ENCODE peak calls at places on chromosomes 11 and 22, in six cellular contexts. J is activated gamma-delta T cell treated with anti-CD3 and anti-CD28 coated beads, Interleukin-2, amount 50 U/mL, for 16 hours; O is NAMALWA; C is activated CD8-positive, alpha-beta memory T cell treated with anti-CD3 and anti-CD28 coated beads for 1 hour; N is left cardiac atrium; V is DMS153. H is an unnamed sample.

GRCh38 chr11:18526130-18526520 is 617 bp downstream of the TSG101 start:
- DNase-seq in J (no peak), O (no peak), C (no peak), N (no peak), V (no peak), H (no peak)

GRCh38 chr11:46427364-46427763 is 35.8 kb upstream of the CHRM4 start:
- DNase-seq in J (no peak), O (no peak), C (no peak), N (no peak), V (no peak), H (no peak)

GRCh38 chr22:47213571-47214230 is 451.3 kb downstream of the TBC1D22A start:
- DNase-seq in J (no peak), O (peak), C (peak), N (no peak), V (no peak), H (peak)

GRCh38 chr11:115691030-115691429 is 186.8 kb upstream of the CADM1 start:
- DNase-seq in J (no peak), O (no peak), C (no peak), N (no peak), V (no peak), H (no peak)

GRCh38 chr22:40960137-40960536 is 9.0 kb downstream of the RBX1 start:
- DNase-seq in J (no peak), O (no peak), C (no peak), N (no peak), V (no peak), H (no peak)

GRCh38 chr11:35013514-35014191 is 97.2 kb downstream of the PDHX start:
- DNase-seq in J (no peak), O (no peak), C (no peak), N (no peak), V (no peak), H (no peak)

GRCh38 chr22:37623075-37624016 is 14.7 kb downstream of the GGA1 start:
- DNase-seq in J (peak), O (peak), C (peak), N (peak), V (peak), H (peak)

GRCh38 chr11:130323452-130324448 is 9.0 kb upstream of the ZBTB44 start:
- DNase-seq in J (no peak), O (no peak), C (no peak), N (no peak), V (no peak), H (no peak)

GRCh38 chr11:117271208-117271607 is 19.9 kb upstream of the BACE1-AS start:
- DNase-seq in J (no peak), O (no peak), C (no peak), N (no peak), V (no peak), H (no peak)

GRCh38 chr11:28384418-28384817 is 276.2 kb downstream of the METTL15 start:
- DNase-seq in J (no peak), O (no peak), C (no peak), N (no peak), V (no peak), H (no peak)

GRCh38 chr22:25702571-25703167 is 39.3 kb upstream of the MYO18B start:
- DNase-seq in J (no peak), O (no peak), C (no peak), N (no peak), V (no peak), H (no peak)

GRCh38 chr11:130598433-130598832 is 150.0 kb downstream of the ADAMTS15 start:
- DNase-seq in J (no peak), O (no peak), C (no peak), N (no peak), V (no peak), H (peak)

GRCh38 chr22:36480941-36481392 is 473 bp downstream of the TXN2 start:
- DNase-seq in J (no peak), O (no peak), C (no peak), N (no peak), V (no peak), H (no peak)

GRCh38 chr11:77093987-77094840 is 8.4 kb upstream of the OMP start:
- DNase-seq in J (no peak), O (no peak), C (no peak), N (peak), V (no peak), H (no peak)

GRCh38 chr11:27625347-27625912 is 74.8 kb downstream of the BDNF start:
- DNase-seq in J (no peak), O (no peak), C (no peak), N (no peak), V (no peak), H (no peak)

GRCh38 chr22:50146440-50147228 is 23.9 kb upstream of the PANX2 start:
- DNase-seq in J (no peak), O (no peak), C (no peak), N (peak), V (peak), H (peak)

GRCh38 chr11:75151346-75152047 is 590 bp downstream of the SLCO2B1 start:
- DNase-seq in J (no peak), O (no peak), C (no peak), N (no peak), V (no peak), H (no peak)

GRCh38 chr11:72856065-72856464 is 41.9 kb downstream of the ATG16L2 start:
- DNase-seq in J (no peak), O (no peak), C (no peak), N (no peak), V (no peak), H (peak)

GRCh38 chr22:29816128-29816527 is 21.9 kb downstream of the ASCC2 start:
- DNase-seq in J (no peak), O (no peak), C (no peak), N (peak), V (no peak), H (peak)

GRCh38 chr22:35726398-35726797 is 8.7 kb downstream of the APOL5 start:
- DNase-seq in J (no peak), O (no peak), C (no peak), N (no peak), V (no peak), H (no peak)

GRCh38 chr11:11537372-11537771 is 84.4 kb downstream of the GALNT18 start:
- DNase-seq in J (no peak), O (no peak), C (no peak), N (no peak), V (no peak), H (no peak)

GRCh38 chr11:115247404-115247803 is 256.8 kb downstream of the CADM1 start:
- DNase-seq in J (no peak), O (no peak), C (no peak), N (no peak), V (no peak), H (no peak)

GRCh38 chr11:59247535-59248227 is 35.0 kb upstream of the MPEG1 start:
- DNase-seq in J (no peak), O (no peak), C (no peak), N (peak), V (no peak), H (peak)

GRCh38 chr11:48034926-48035876 is 54.8 kb downstream of the PTPRJ start:
- DNase-seq in J (no peak), O (no peak), C (no peak), N (peak), V (no peak), H (peak)